ENCODE peak calls at places on chromosomes 5 and 9, in five cellular contexts. K is breast epithelium, P is heart left ventricle, C is PC-9, I is AG04449. V is an unnamed sample.

GRCh38 chr5:129460951-129461815 is 1.1 kb downstream of the ADAMTS19 start:
- DNase-seq in I (no peak), C (no peak), K (no peak), P (peak), V (no peak)

GRCh38 chr5:71719092-71719964 is at the start of gene CARTPT:
- DNase-seq in I (no peak), P (no peak), K (no peak), C (no peak), V (no peak)

GRCh38 chr5:180083529-180084060 is 12.0 kb upstream of the RNF130 start:
- DNase-seq in K (no peak), P (no peak), C (no peak), I (no peak), V (no peak)

GRCh38 chr5:51187953-51188591 is 195.2 kb upstream of the ISL1 start:
- DNase-seq in K (no peak), P (no peak), I (no peak), C (no peak), V (no peak)

GRCh38 chr5:139078345-139078744 is 119.8 kb downstream of the SIL1 start:
- DNase-seq in I (no peak), K (no peak), P (no peak), C (no peak), V (no peak)

GRCh38 chr5:97629281-97629680 is 446.2 kb upstream of the RIOK2 start:
- DNase-seq in P (peak), K (peak), I (peak), C (no peak), V (peak)

GRCh38 chr9:14027114-14027812 is 286.7 kb downstream of the NFIB start:
- DNase-seq in C (peak), P (peak), I (no peak), K (no peak), V (no peak)

GRCh38 chr5:16889203-16889971 is 46.7 kb downstream of the MYO10 start:
- DNase-seq in K (no peak), I (no peak), C (peak), P (no peak), V (no peak)

GRCh38 chr5:108720416-108720815 is 27.3 kb upstream of the FER start:
- DNase-seq in C (no peak), I (no peak), K (no peak), P (no peak), V (no peak)

GRCh38 chr5:150562832-150563231 is 54.9 kb downstream of the NDST1 start:
- DNase-seq in P (no peak), I (no peak), C (no peak), K (no peak), V (no peak)

GRCh38 chr5:90640484-90641059 is 82.0 kb downstream of the ADGRV1 start:
- DNase-seq in C (no peak), I (no peak), P (no peak), K (peak), V (no peak)

GRCh38 chr9:135032868-135033460 is 54.5 kb upstream of the OLFM1 start:
- DNase-seq in I (no peak), K (no peak), C (no peak), P (no peak), V (no peak)

GRCh38 chr5:136364307-136364706 is 1.0 kb downstream of the TRPC7 start:
- DNase-seq in K (no peak), C (no peak), P (no peak), I (no peak), V (no peak)

GRCh38 chr9:98908897-98909634 is 34.6 kb upstream of the COL15A1 start:
- DNase-seq in K (no peak), I (peak), P (no peak), C (no peak), V (peak)

GRCh38 chr5:127375124-127375523 is 84.5 kb downstream of the MEGF10 start:
- DNase-seq in P (no peak), C (no peak), K (no peak), I (no peak), V (no peak)

GRCh38 chr5:127369772-127370171 is 79.2 kb downstream of the MEGF10 start:
- DNase-seq in P (no peak), C (no peak), I (no peak), K (no peak), V (no peak)

GRCh38 chr5:127367912-127368468 is 77.4 kb downstream of the MEGF10 start:
- DNase-seq in K (no peak), I (no peak), P (no peak), C (no peak), V (no peak)

DNA sequence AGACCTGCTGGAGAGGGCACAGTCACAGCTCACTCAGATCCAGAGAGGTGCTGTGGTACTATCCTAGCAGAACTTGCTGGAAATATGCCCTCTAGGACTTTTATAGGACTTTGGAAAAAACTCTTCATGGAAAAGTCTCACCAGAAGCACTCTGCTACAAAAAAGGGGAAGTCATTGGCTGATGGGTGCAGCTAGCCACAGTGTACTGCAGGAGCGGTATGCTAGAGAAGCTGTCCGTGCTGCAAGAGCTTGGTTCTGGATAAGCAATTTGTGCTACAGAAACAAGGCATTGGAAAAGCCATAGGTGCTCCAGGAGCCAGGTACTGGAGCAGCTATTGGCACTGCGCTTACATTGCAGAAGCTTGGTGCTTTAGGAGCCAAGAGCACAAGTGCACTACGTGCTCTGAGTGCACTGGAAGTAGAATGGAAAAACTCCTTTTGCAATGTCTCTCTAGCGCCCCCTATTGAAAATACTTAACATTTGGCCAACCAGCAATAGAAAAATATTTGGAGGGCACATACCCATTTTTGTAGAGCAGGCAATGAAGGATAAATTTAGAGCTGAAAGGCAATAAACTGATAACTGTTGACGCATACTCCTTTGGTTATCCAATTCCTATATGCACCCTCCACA is 83.4 kb downstream of the MEGF10 start:
- DNase-seq in I (no peak), K (no peak), P (no peak), C (no peak), V (no peak)
- TF ChIP-seq CTCF in I (no peak), K (no peak), P (no peak), C (peak), V (no peak)

GRCh38 chr9:12329623-12329985 is 363.6 kb upstream of the TYRP1 start:
- DNase-seq in I (no peak), C (no peak), K (no peak), P (no peak), V (no peak)
- TF ChIP-seq CTCF in I (no peak), C (no peak), K (no peak), P (no peak), V (no peak)

GRCh38 chr5:169336234-169336633 is 35.3 kb upstream of the SLIT3 start:
- DNase-seq in K (no peak), C (no peak), P (no peak), I (no peak), V (no peak)

GRCh38 chr5:169328401-169328800 is 27.5 kb upstream of the SLIT3 start:
- DNase-seq in P (no peak), I (no peak), K (no peak), C (no peak), V (no peak)

GRCh38 chr5:169335806-169336205 is 34.9 kb upstream of the SLIT3 start:
- DNase-seq in K (no peak), I (no peak), C (no peak), P (no peak), V (no peak)

GRCh38 chr5:169331292-169331852 is 30.4 kb upstream of the SLIT3 start:
- DNase-seq in P (no peak), I (no peak), K (no peak), C (no peak), V (no peak)
- TF ChIP-seq CTCF in P (no peak), I (peak), K (no peak), C (no peak), V (peak)

GRCh38 chr9:86946712-86947145 is 577 bp downstream of the GAS1 start:
- DNase-seq in C (no peak), I (no peak), K (peak), P (peak), V (no peak)

GRCh38 chr9:86944974-86945867 is 2.1 kb downstream of the GAS1 start:
- DNase-seq in K (no peak), C (no peak), I (no peak), P (peak), V (no peak)

GRCh38 chr9:86947146-86948081 is at the start of gene GAS1:
- DNase-seq in I (peak), K (peak), P (peak), C (peak), V (peak)

GRCh38 chr9:86943871-86944240 is 3.5 kb downstream of the GAS1 start:
- DNase-seq in K (no peak), I (no peak), P (no peak), C (no peak), V (no peak)

DNA sequence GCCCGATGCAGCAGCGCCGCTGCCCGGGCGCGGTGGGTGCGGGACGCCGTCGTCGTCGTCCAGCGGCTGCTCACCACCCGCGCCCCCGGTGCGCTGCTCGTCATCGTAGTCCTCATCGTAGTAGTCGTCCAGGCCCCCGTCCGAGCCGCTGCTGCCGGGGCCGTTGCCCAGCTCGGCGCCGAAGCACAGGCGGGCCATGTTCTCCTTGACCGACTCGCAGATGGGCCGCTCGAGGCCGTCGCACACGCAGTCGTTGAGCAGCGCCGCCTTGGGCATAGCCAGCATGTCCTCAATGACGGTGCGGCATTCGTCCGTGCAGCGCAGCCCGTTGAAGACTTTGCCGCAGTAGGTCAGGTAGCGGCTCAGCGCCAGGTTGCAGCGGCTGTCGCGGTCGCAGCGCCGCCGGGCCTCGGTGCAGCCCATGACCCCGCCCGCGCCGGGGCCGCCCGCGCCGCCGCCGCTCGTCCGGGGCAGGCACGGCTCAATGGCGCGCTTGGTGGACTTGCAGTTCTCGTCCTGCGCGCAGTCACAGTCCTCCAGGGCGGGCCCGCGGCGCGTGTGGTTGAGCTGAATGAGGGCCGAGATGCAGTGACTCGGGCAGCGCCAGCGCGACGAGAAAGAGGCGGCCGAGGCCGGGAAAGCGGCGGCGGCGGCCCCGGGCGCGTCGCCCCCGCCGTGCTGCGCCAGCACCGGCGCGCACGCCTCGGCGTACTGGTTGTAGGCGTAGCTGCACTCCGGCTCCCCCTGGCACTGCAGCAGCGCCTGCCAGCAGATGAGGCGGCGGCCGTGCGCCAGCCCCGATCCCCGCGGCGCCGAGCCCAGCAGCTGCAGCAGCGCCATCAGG is 1.2 kb downstream of the GAS1 start:
- DNase-seq in I (no peak), C (peak), P (peak), K (peak), V (no peak)
- TF ChIP-seq CTCF in I (peak), C (no peak), P (no peak), K (no peak), V (no peak)

DNA sequence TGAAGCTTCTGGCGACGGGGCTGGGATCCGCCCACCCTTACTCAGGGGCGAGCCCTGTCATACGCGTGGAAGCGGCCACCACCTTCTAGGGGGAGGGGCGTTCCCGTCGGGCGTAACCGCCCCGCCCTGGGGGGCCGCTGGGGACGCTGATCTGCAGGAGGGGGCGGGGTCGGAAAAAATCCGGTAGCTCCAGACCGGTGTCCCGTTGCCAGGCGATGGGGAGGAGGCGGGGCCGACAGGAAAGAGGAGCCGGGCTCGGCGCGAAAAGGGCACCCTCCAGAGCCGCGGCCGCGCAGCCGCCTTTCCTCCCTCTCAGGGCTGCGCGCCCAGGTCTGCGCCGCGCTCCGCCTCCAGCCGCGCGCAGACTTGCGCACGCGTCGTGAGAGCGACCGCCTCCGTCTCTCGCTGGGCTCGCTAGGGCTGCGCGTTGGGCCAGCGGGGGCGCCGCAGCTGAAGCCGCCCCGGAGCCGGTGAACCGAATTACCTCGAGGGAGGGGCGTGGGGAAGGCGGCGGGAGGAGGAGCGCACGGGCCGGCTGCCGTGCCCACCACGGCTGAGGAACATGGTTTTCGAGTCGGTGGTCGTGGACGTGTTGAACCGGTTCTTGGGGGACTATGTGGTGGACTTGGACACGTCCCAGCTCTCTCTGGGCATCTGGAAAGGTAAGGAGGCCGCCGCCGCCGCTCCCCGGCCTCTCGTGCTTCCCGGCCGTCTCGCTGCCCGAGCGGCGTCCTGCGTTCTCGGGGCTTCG is at the start of gene VPS13A:
- DNase-seq in I (peak), K (peak), C (peak), P (peak), V (peak)
- TF ChIP-seq CTCF in I (peak), K (no peak), C (no peak), P (no peak), V (no peak)

GRCh38 chr5:94782376-94782775 is 163.9 kb downstream of the SLF1 start:
- DNase-seq in C (no peak), I (no peak), P (no peak), K (no peak), V (no peak)

GRCh38 chr5:94779684-94780083 is 161.2 kb downstream of the SLF1 start:
- DNase-seq in P (no peak), K (no peak), C (no peak), I (no peak), V (no peak)

GRCh38 chr5:94788527-94788926 is 170.1 kb downstream of the SLF1 start:
- DNase-seq in K (no peak), C (no peak), I (no peak), P (no peak), V (no peak)

GRCh38 chr5:94785111-94785510 is 166.6 kb downstream of the SLF1 start:
- DNase-seq in C (no peak), P (no peak), K (no peak), I (no peak), V (no peak)
- TF ChIP-seq CTCF in C (no peak), P (peak), K (no peak), I (no peak), V (peak)

DNA sequence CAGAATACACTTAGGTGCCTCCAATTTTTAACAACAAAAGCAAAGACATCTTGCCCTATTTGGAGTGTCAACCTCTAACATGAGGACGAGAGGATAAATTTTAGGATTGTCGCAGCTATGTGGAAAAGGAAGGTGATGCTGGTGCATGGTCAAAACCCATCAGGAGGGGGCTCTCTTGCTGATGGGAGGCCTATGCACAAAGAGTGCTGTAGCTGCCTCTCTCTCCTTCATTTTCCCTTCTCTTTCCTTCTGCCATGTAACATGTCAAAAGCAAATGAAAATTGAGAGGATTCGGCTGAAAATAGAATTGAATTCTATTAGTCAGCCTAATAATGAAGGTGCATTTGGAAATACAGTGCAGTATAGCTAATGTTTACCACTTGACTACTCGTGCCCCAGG is 578.7 kb upstream of the ZNF462 start:
- DNase-seq in C (no peak), I (no peak), P (no peak), K (no peak), V (no peak)
- TF ChIP-seq CTCF in C (no peak), I (peak), P (peak), K (no peak), V (no peak)

GRCh38 chr9:127159949-127160610 is 37.6 kb upstream of the ANGPTL2 start:
- DNase-seq in P (peak), C (no peak), K (peak), I (no peak), V (no peak)
- TF ChIP-seq CTCF in P (no peak), C (no peak), K (no peak), I (no peak), V (no peak)

GRCh38 chr5:82351754-82352145 is 73.6 kb upstream of the RPS23 start:
- DNase-seq in P (no peak), I (no peak), K (no peak), C (peak), V (no peak)
- TF ChIP-seq CTCF in P (peak), I (peak), K (peak), C (peak), V (peak)